ENCODE peak calls at places on chromosomes 6 and 20, in four cellular contexts. A is heart left ventricle, N is HCT116, K is H54. Z is an unnamed sample.

GRCh38 chr6:139161817-139162284 is 27.0 kb downstream of the HECA start:
- DNase-seq in A (no peak), N (no peak), K (no peak), Z (peak; percentile 75)

GRCh38 chr6:2939315-2940009 is 31.9 kb downstream of the SERPINB6 start:
- DNase-seq in A (peak; percentile 77), N (no peak), K (no peak), Z (peak; percentile 12)

GRCh38 chr6:16729183-16729696 is 32.0 kb downstream of the ATXN1 start:
- DNase-seq in A (no peak), N (no peak), K (no peak), Z (no peak)

GRCh38 chr6:146543940-146544661 is 468 bp downstream of the RAB32 start:
- DNase-seq in A (no peak), N (no peak), K (peak; percentile 7), Z (no peak)

GRCh38 chr6:41187924-41188886 is 12.7 kb downstream of the TREML2 start:
- DNase-seq in A (no peak), N (no peak), K (no peak), Z (no peak)

GRCh38 chr6:158321960-158322359 is 9.7 kb downstream of the TULP4 start:
- DNase-seq in A (no peak), N (no peak), K (no peak), Z (no peak)

GRCh38 chr6:147283460-147283859 is 79.2 kb downstream of the STXBP5 start:
- DNase-seq in A (no peak), N (no peak), K (no peak), Z (no peak)

GRCh38 chr6:21767891-21768659 is 174.5 kb downstream of the SOX4 start:
- DNase-seq in A (no peak), N (no peak), K (no peak), Z (no peak)

GRCh38 chr6:30378290-30378937 is 33.5 kb downstream of the RPP21 start:
- DNase-seq in A (no peak), N (no peak), K (no peak), Z (no peak)

GRCh38 chr6:5904527-5904926 is 102.2 kb downstream of the NRN1 start:
- DNase-seq in A (no peak), N (no peak), K (no peak), Z (no peak)

GRCh38 chr6:156866181-156866862 is 89.1 kb downstream of the ARID1B start:
- DNase-seq in A (peak; percentile 33), N (no peak), K (peak; percentile 14), Z (no peak)

GRCh38 chr20:29419378-29419777 is 1838.1 kb upstream of the DEFB115 start:
- DNase-seq in A (no peak), N (no peak), K (no peak), Z (no peak)

GRCh38 chr20:54212226-54212625 is 4.3 kb downstream of the PFDN4 start:
- DNase-seq in A (no peak), N (no peak), K (no peak), Z (no peak)

GRCh38 chr20:54350415-54350814 is 125.0 kb upstream of the DOK5 start:
- DNase-seq in A (no peak), N (no peak), K (no peak), Z (no peak)

GRCh38 chr6:161443868-161444267 is 170.0 kb upstream of the AGPAT4 start:
- DNase-seq in A (peak; percentile 37), N (no peak), K (no peak), Z (no peak)

GRCh38 chr6:26470643-26471042 is 12.9 kb downstream of the BTN2A1 start:
- DNase-seq in A (no peak), N (no peak), K (no peak), Z (no peak)

GRCh38 chr20:51610111-51610510 is 67.6 kb upstream of the NFATC2 start:
- DNase-seq in A (no peak), N (no peak), K (no peak), Z (no peak)

GRCh38 chr20:21808863-21809664 is 103.6 kb downstream of the PAX1 start:
- DNase-seq in A (peak; percentile 58), N (no peak), K (peak; percentile 20), Z (peak; percentile 74)

DNA sequence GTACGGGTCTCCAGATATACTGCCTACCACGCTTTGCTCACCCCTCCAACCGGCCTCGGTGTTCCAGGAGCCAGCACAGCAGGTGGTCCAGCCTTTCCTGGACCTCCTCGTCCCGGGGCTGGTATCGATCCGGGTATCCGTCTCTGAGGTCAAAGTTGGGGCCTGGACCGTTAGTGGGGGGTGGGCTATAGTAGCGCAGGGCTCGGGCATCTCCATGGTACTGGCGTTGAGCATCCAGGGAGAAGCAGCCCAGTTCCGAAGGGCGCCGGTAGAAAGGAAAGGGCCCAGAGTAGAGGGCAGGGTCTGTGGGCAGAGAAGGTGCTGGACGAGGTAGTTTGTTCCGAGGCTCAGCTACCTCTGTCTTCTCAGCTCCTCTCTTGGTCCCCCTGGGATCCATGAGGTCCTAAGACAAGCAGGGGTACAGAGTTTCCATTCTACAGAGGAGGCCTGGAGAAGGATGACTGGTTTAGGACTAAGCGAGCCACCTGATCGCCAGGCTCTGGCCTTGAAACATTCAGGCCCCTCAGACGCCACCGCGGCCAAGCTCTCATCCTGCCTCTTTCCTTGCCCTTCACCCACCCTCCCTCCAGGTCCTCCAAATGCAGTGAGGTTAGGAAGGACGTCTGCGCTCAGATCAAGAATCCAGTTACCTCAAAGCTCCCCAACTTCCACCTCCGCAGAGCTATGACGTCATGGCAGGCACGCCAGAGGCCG is 502 bp downstream of the DXO start:
- DNase-seq in A (no peak), N (no peak), K (no peak), Z (no peak)
- TF ChIP-seq POLR2A in A (no peak), N (no peak), K (no peak), Z (no peak)

GRCh38 chr20:62309198-62309944 is 6.6 kb downstream of the ADRM1 start:
- DNase-seq in A (no peak), N (no peak), K (no peak), Z (no peak)
- TF ChIP-seq POLR2A in A (no peak), N (no peak), K (no peak), Z (no peak)

DNA sequence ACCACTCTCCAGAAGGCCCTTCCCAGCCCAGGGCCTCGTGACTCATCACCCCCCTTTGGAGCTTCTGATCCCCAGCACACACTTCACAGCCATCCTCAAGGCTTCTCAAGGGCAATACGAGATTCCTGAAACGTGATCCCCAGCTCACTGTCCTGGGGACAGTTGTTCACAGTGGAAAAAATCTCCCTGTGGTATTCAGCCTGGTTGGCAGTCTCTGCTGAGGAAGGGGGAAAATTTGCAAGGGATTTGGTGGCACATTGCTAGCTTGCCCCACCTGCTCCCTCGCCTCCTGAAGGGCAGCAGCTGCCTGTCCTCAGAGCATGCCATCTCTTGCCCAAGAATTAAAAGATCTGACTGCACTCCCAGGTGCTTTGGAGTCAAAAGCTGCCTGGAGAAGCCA is 20.7 kb upstream of the PKHD1 start:
- DNase-seq in A (no peak), N (no peak), K (no peak), Z (no peak)
- TF ChIP-seq POLR2A in A (no peak), N (no peak), K (no peak), Z (no peak)

DNA sequence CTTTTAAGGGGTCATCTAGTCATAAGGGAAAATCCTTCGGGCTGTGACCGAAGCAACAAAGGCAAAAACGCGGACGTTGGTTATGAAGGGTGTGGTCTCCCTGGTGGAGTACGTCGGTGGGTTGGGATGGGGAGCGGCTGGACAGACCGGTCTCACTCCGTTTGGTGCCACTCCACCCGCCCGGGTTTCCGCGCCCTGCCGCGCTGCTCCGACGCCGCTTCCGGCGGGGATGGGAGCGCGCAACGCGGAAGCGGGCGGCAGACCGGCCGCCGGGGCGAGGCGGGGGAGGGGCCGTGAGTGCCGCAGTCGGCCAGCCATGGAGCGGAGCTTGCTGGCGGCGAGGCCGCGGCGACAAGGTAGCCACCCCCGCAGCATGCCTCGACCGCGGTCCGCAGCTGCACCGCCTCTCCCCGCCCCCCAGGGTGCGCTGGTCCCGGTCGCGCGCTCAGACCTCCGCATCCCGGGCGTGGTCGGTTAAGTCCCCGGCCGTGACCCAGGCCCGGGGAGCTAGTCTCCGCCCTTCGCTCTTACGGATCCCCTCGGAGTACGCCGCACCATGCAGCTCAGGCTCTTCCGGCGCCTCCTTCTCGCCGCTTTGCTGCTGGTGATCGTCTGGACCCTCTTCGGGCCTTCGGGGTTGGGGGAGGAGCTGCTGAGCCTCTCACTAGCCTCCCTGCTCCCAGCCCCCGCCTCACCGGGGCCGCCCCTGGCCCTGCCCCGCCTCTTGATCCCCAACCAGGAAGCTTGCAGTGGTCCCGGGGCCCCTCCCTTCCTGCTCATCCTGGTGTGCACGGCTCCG is at the start of gene B3GALT4:
- DNase-seq in A (peak; percentile 86), N (no peak), K (no peak), Z (peak; percentile 90)
- TF ChIP-seq POLR2A in A (peak; percentile 66), N (peak; percentile 81), K (peak; percentile 33), Z (peak; percentile 88)

GRCh38 chr20:35490736-35491181 is 35.4 kb downstream of the CEP250 start:
- DNase-seq in A (no peak), N (no peak), K (no peak), Z (no peak)
- TF ChIP-seq POLR2A in A (no peak), N (no peak), K (no peak), Z (no peak)

GRCh38 chr20:62778058-62778457 is 18.2 kb upstream of the MRGBP start:
- DNase-seq in A (no peak), N (no peak), K (no peak), Z (no peak)

GRCh38 chr20:62777528-62777830 is 18.8 kb upstream of the MRGBP start:
- DNase-seq in A (no peak), N (no peak), K (no peak), Z (no peak)

GRCh38 chr20:62776035-62776691 is 20.1 kb upstream of the MRGBP start:
- DNase-seq in A (no peak), N (no peak), K (no peak), Z (no peak)

GRCh38 chr20:62775206-62775605 is 21.1 kb upstream of the MRGBP start:
- DNase-seq in A (no peak), N (no peak), K (no peak), Z (no peak)

GRCh38 chr20:62776692-62777527 is 19.4 kb upstream of the MRGBP start:
- DNase-seq in A (no peak), N (peak; percentile 75), K (peak; percentile 76), Z (peak; percentile 61)
- TF ChIP-seq POLR2A in A (no peak), N (peak; percentile 61), K (no peak), Z (no peak)

DNA sequence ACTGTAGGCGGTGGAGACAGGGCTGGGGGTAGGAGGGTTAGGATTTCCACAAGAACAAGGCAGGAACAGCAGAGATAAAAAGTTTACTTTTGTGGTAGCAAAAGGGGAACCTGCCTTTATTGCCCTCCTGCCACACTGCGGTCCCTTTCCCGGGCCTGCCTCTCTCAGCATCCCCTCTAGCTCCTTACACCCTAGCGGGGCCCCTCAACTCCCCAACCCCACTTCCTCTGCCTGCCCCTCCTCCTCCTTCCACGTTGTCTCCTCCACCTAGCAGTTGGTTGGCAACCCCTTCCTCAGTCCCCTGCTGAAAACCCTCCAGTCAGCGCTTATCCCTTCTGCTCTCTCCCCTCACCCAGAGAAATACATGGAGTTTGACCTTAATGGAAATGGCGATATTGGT is 714 bp downstream of the AIF1 start:
- DNase-seq in A (no peak), N (no peak), K (no peak), Z (peak; percentile 57)
- TF ChIP-seq POLR2A in A (no peak), N (no peak), K (no peak), Z (no peak)

Z was measured in Peyer's patch.